ENCODE peak calls at places on chromosomes 6 and 20, in eight cellular contexts. O, V, P, H, B, N, T and G are unnamed samples.

GRCh38 chr6:73704260-73704659 is 8.3 kb downstream of the CD109 start:
- DNase-seq in O (peak), V (peak), P (no peak), H (no peak), B (no peak), N (no peak), T (peak), G (no peak)

GRCh38 chr6:2999005-2999620 is 581 bp upstream of the NQO2 start:
- DNase-seq in O (no peak), V (peak), P (peak), H (no peak), B (no peak), N (no peak), T (peak), G (no peak)

GRCh38 chr20:63082308-63082938 is 75.7 kb upstream of the BHLHE23 start:
- DNase-seq in O (peak), V (peak), P (peak), H (no peak), B (peak), N (peak), T (no peak), G (peak)

GRCh38 chr6:152170313-152170701 is 362.8 kb downstream of the ESR1 start:
- DNase-seq in O (no peak), V (no peak), P (no peak), H (no peak), B (no peak), N (no peak), T (no peak), G (no peak)

GRCh38 chr6:66496659-66497058 is 789.6 kb upstream of the EYS start:
- DNase-seq in O (no peak), V (peak), P (no peak), H (no peak), B (no peak), N (no peak), T (peak), G (no peak)

GRCh38 chr6:156942266-156942665 is 165.1 kb downstream of the ARID1B start:
- DNase-seq in O (no peak), V (no peak), P (no peak), H (no peak), B (no peak), N (no peak), T (no peak), G (no peak)

GRCh38 chr6:113299526-113299925 is 557.6 kb upstream of the MARCKS start:
- DNase-seq in O (no peak), V (no peak), P (no peak), H (no peak), B (no peak), N (no peak), T (no peak), G (no peak)

GRCh38 chr6:487956-488355 is 96.4 kb downstream of the IRF4 start:
- DNase-seq in O (no peak), V (no peak), P (peak), H (no peak), B (no peak), N (no peak), T (no peak), G (peak)

GRCh38 chr6:73523434-73524123 is 2.7 kb upstream of the EEF1A1 start:
- DNase-seq in O (peak), V (peak), P (no peak), H (peak), B (no peak), N (no peak), T (peak), G (peak)

GRCh38 chr6:17630511-17631073 is 30.5 kb downstream of the FAM8A1 start:
- DNase-seq in O (no peak), V (peak), P (no peak), H (no peak), B (no peak), N (no peak), T (no peak), G (no peak)

GRCh38 chr6:11232968-11233626 is 629 bp upstream of the NEDD9 start:
- DNase-seq in O (no peak), V (no peak), P (no peak), H (no peak), B (peak), N (peak), T (peak), G (no peak)

GRCh38 chr6:7256785-7257184 is 56.2 kb downstream of the SSR1 start:
- DNase-seq in O (no peak), V (no peak), P (no peak), H (no peak), B (no peak), N (no peak), T (no peak), G (no peak)

GRCh38 chr6:18451756-18452155 is 64.6 kb downstream of the RNF144B start:
- DNase-seq in O (no peak), V (no peak), P (no peak), H (no peak), B (no peak), N (no peak), T (no peak), G (no peak)

GRCh38 chr6:68975064-68975463 is 340.0 kb downstream of the ADGRB3 start:
- DNase-seq in O (no peak), V (no peak), P (peak), H (no peak), B (peak), N (peak), T (no peak), G (no peak)

GRCh38 chr20:219290-220115 is 7.6 kb upstream of the DEFB129 start:
- DNase-seq in O (no peak), V (peak), P (peak), H (no peak), B (no peak), N (no peak), T (peak), G (no peak)

GRCh38 chr20:49186535-49187329 is 1.4 kb downstream of the STAU1 start:
- DNase-seq in O (peak), V (peak), P (peak), H (peak), B (no peak), N (peak), T (peak), G (peak)

GRCh38 chr6:151026021-151026663 is 160.6 kb downstream of the MTHFD1L start:
- DNase-seq in O (no peak), V (no peak), P (no peak), H (no peak), B (no peak), N (no peak), T (no peak), G (no peak)

GRCh38 chr6:26224940-26225847 is 138.0 kb downstream of the HFE start:
- DNase-seq in O (no peak), V (peak), P (no peak), H (no peak), B (peak), N (peak), T (no peak), G (no peak)

GRCh38 chr6:13445005-13445743 is 42.2 kb downstream of the GFOD1 start:
- DNase-seq in O (no peak), V (peak), P (no peak), H (peak), B (no peak), N (no peak), T (peak), G (no peak)

GRCh38 chr6:125746731-125747588 is 2.5 kb upstream of the HEY2 start:
- DNase-seq in O (no peak), V (peak), P (no peak), H (peak), B (peak), N (peak), T (peak), G (peak)

GRCh38 chr6:13377054-13377758 is 48.9 kb upstream of the TBC1D7 start:
- DNase-seq in O (no peak), V (no peak), P (no peak), H (no peak), B (no peak), N (no peak), T (no peak), G (no peak)

GRCh38 chr6:88997365-88997764 is 33.9 kb upstream of the RNGTT start:
- DNase-seq in O (no peak), V (no peak), P (no peak), H (no peak), B (no peak), N (no peak), T (no peak), G (no peak)

GRCh38 chr6:139764498-139764986 is 390.1 kb upstream of the CITED2 start:
- DNase-seq in O (no peak), V (peak), P (peak), H (no peak), B (no peak), N (no peak), T (peak), G (no peak)